ENCODE peak calls at places on chromosome 6, in six cellular contexts. C is lung, M is anterior cingulate cortex, S is NCI-H524 treated with DMSO at 0.1 percent for 48 hours, F is cerebellar cortex, U is HEK293T. T is an unnamed sample.

GRCh38 chr6:41474213-41474933 is 71.8 kb upstream of the FOXP4 start:
- DNase-seq in C (no peak), M (no peak), S (no peak), F (no peak), U (no peak), T (no peak)

GRCh38 chr6:79546186-79546585 is 9.0 kb upstream of the LCA5 start:
- DNase-seq in C (no peak), M (no peak), S (no peak), F (no peak), U (no peak), T (peak)

GRCh38 chr6:87518453-87518852 is 45.7 kb downstream of the SLC35A1 start:
- DNase-seq in C (no peak), M (no peak), S (no peak), F (no peak), U (no peak), T (no peak)

GRCh38 chr6:6315660-6316059 is 4.8 kb downstream of the F13A1 start:
- DNase-seq in C (no peak), M (peak), S (no peak), F (peak), U (peak), T (no peak)

GRCh38 chr6:37624606-37625574 is 72.8 kb downstream of the MDGA1 start:
- DNase-seq in C (peak), M (peak), S (no peak), F (peak), U (peak), T (no peak)

GRCh38 chr6:44831002-44831610 is 443.6 kb downstream of the CDC5L start:
- DNase-seq in C (no peak), M (no peak), S (no peak), F (no peak), U (no peak), T (peak)

GRCh38 chr6:35478259-35478658 is 10.1 kb downstream of the RPL10A start:
- DNase-seq in C (no peak), M (no peak), S (no peak), F (no peak), U (no peak), T (no peak)

GRCh38 chr6:81895511-81896185 is 143.2 kb upstream of the TENT5A start:
- DNase-seq in C (no peak), M (no peak), S (no peak), F (peak), U (no peak), T (peak)

GRCh38 chr6:8085053-8085511 is 17.3 kb downstream of the EEF1E1 start:
- DNase-seq in C (peak), M (no peak), S (no peak), F (no peak), U (no peak), T (peak)

GRCh38 chr6:90003069-90003800 is 109.0 kb downstream of the GJA10 start:
- DNase-seq in C (no peak), M (no peak), S (no peak), F (no peak), U (no peak), T (peak)

GRCh38 chr6:80725156-80725930 is 618.9 kb downstream of the BCKDHB start:
- DNase-seq in C (no peak), M (no peak), S (no peak), F (peak), U (no peak), T (peak)

GRCh38 chr6:81696505-81696904 is 56.0 kb downstream of the TENT5A start:
- DNase-seq in C (no peak), M (no peak), S (no peak), F (no peak), U (no peak), T (peak)

GRCh38 chr6:150930816-150931215 is 65.3 kb downstream of the MTHFD1L start:
- DNase-seq in C (no peak), M (no peak), S (no peak), F (no peak), U (no peak), T (peak)

GRCh38 chr6:165266236-165267025 is 43.0 kb downstream of the C6orf118 start:
- DNase-seq in C (no peak), M (no peak), S (no peak), F (no peak), U (no peak), T (no peak)

GRCh38 chr6:3571206-3571815 is 114.5 kb upstream of the SLC22A23 start:
- DNase-seq in C (no peak), M (no peak), S (no peak), F (peak), U (no peak), T (no peak)

GRCh38 chr6:49978332-49979226 is 9.2 kb upstream of the DEFB113 start:
- DNase-seq in C (no peak), M (no peak), S (no peak), F (no peak), U (no peak), T (no peak)

GRCh38 chr6:156781882-156782631 is 4.9 kb downstream of the ARID1B start:
- DNase-seq in C (no peak), M (no peak), S (peak), F (no peak), U (no peak), T (no peak)

GRCh38 chr6:53413326-53413725 is 64.6 kb upstream of the ELOVL5 start:
- DNase-seq in C (no peak), M (no peak), S (no peak), F (no peak), U (no peak), T (no peak)

GRCh38 chr6:147935656-147936055 is 407.0 kb upstream of the SASH1 start:
- DNase-seq in C (no peak), M (no peak), S (no peak), F (no peak), U (no peak), T (peak)

GRCh38 chr6:9437836-9438235 is 977.0 kb downstream of the TFAP2A start:
- DNase-seq in C (no peak), M (no peak), S (no peak), F (no peak), U (no peak), T (peak)

GRCh38 chr6:22320750-22321149 is 23.9 kb upstream of the PRL start:
- DNase-seq in C (no peak), M (no peak), S (no peak), F (no peak), U (no peak), T (peak)

GRCh38 chr6:12804967-12805645 is 88.5 kb downstream of the PHACTR1 start:
- DNase-seq in C (no peak), M (no peak), S (no peak), F (no peak), U (no peak), T (peak)

T was measured in astrocyte.